ENCODE peak calls at places on chromosomes 6 and 20, in six cellular contexts. E, U, Q, O, S and Z are unnamed samples. For H3K4me1, the result is how much of the 10 kb centered on the place peaks cover.

GRCh38 chr6:76043690-76044089 is 28.8 kb downstream of the IMPG1 start:
- DNase-seq in Q (no peak), O (no peak), U (no peak), E (no peak), S (no peak), Z (no peak)

GRCh38 chr6:41278699-41279405 is 7.6 kb downstream of the TREM1 start:
- DNase-seq in O (peak), Q (peak), S (peak), E (peak), U (no peak), Z (peak)

GRCh38 chr6:43771210-43771857 is 1.3 kb downstream of the VEGFA start:
- DNase-seq in S (peak), E (peak), Q (peak), U (peak), O (peak), Z (peak)

GRCh38 chr20:6746901-6747609 is 20.4 kb upstream of the BMP2 start:
- DNase-seq in Q (no peak), E (no peak), U (no peak), S (no peak), O (peak), Z (no peak)

GRCh38 chr6:167968091-167968490 is 29.4 kb upstream of the KIF25 start:
- DNase-seq in O (no peak), E (no peak), Q (no peak), S (peak), U (no peak), Z (no peak)

GRCh38 chr20:62118113-62119043 is 3.9 kb upstream of the LSM14B start:
- DNase-seq in Q (no peak), U (no peak), E (no peak), S (no peak), O (no peak), Z (no peak)

GRCh38 chr6:50102676-50103075 is 52.9 kb upstream of the DEFB112 start:
- DNase-seq in O (no peak), E (no peak), S (no peak), U (no peak), Q (no peak), Z (no peak)

GRCh38 chr6:135493218-135493961 is 4.2 kb downstream of the AHI1 start:
- DNase-seq in E (no peak), S (no peak), U (no peak), Q (no peak), O (peak), Z (no peak)

GRCh38 chr6:106339334-106340029 is 13.9 kb upstream of the ATG5 start:
- DNase-seq in S (peak), U (no peak), O (peak), E (peak), Q (no peak), Z (no peak)

GRCh38 chr6:7048859-7049258 is 58.9 kb upstream of the RREB1 start:
- DNase-seq in E (no peak), Q (no peak), O (no peak), U (no peak), S (no peak), Z (no peak)

GRCh38 chr20:52981051-52981450 is 8.9 kb downstream of the TSHZ2 start:
- DNase-seq in O (no peak), S (no peak), E (no peak), U (no peak), Q (no peak), Z (no peak)

GRCh38 chr6:16514249-16514648 is 247.0 kb downstream of the ATXN1 start:
- DNase-seq in S (peak), E (no peak), Q (no peak), O (peak), U (no peak), Z (no peak)

GRCh38 chr6:134936927-134937326 is 13.0 kb downstream of the ALDH8A1 start:
- DNase-seq in S (no peak), Q (no peak), E (no peak), O (peak), U (no peak), Z (no peak)

GRCh38 chr6:138227316-138227781 is 9.1 kb upstream of the PBOV1 start:
- DNase-seq in S (no peak), Q (no peak), O (no peak), U (no peak), E (peak), Z (no peak)

GRCh38 chr6:88983532-88983931 is 20.1 kb upstream of the RNGTT start:
- DNase-seq in S (peak), U (peak), Q (peak), O (peak), E (no peak), Z (no peak)

GRCh38 chr6:141260627-141261015 is 872.1 kb upstream of the GJE1 start:
- DNase-seq in O (no peak), Q (no peak), E (no peak), U (no peak), S (peak), Z (no peak)

GRCh38 chr6:42050897-42051653 is 751 bp downstream of the TAF8 start:
- DNase-seq in O (peak), E (no peak), U (no peak), S (no peak), Q (no peak), Z (no peak)

GRCh38 chr20:38113401-38114325 is 51.4 kb downstream of the TGM2 start:
- DNase-seq in S (peak), U (no peak), O (no peak), Q (no peak), E (peak), Z (no peak)

GRCh38 chr6:20325641-20326421 is 75.8 kb upstream of the E2F3 start:
- DNase-seq in E (no peak), S (no peak), Q (no peak), U (no peak), O (peak), Z (no peak)

GRCh38 chr6:136582702-136583471 is 32.7 kb upstream of the MAP7 start:
- DNase-seq in U (no peak), S (no peak), Q (no peak), O (peak), E (no peak), Z (no peak)

GRCh38 chr6:108497883-108498282 is 62.8 kb upstream of the FOXO3 start:
- DNase-seq in O (peak), E (no peak), S (peak), U (no peak), Q (no peak), Z (no peak)

GRCh38 chr6:11961137-11961779 is 50.9 kb upstream of the HIVEP1 start:
- DNase-seq in U (no peak), O (no peak), Q (no peak), E (no peak), S (no peak), Z (no peak)

GRCh38 chr6:133187657-133188453 is 53.3 kb upstream of the EYA4 start:
- DNase-seq in Q (no peak), E (no peak), U (no peak), O (peak), S (no peak), Z (no peak)

GRCh38 chr20:32970973-32971300 is 33.3 kb downstream of the SUN5 start:
- DNase-seq in Q (no peak), U (no peak), S (no peak), E (no peak), O (no peak), Z (no peak)

GRCh38 chr6:111199935-111200822 is 112.9 kb downstream of the SLC16A10 start:
- DNase-seq in U (no peak), Q (no peak), E (no peak), S (no peak), O (no peak), Z (no peak)

GRCh38 chr20:58466309-58466708 is 48.9 kb downstream of the APCDD1L start:
- DNase-seq in E (no peak), U (no peak), Q (no peak), S (no peak), O (no peak), Z (no peak)

DNA sequence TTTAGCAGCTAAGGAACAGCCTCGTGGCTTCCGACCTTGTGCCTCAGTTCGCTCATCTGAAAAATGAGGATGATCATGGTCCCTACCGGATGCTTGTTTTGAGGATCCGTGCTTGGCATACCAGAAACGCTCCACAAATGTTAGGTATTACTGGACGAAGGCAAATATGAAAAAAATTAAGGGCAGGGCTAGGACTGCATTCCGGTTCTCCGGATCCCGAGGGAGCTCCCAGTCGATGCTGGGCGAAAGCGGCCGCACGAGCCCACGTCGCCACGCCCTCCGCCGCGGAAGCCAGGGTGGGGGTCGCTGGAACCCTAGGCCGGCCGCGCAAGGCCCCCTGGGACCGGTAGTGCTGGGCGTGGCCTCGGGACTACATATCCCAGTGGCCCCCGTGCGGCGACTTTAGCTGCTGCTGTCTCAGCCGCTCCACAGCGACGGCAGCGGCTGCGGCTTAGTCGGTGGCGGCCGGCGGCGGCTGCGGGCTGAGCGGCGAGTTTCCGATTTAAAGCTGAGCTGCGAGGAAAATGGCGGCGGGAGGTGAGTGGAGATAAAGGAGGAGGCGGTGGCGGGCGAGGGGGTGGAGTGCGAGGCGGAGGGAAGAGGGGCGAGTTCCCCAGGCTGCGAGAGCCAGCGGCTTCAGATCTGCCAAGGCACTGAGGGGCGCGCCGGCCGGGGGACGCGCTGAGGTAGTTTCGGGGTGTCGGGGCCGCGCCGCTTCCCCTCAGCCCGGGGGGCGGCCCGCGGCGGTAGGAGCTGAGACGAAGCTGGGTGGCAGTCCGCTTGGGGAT is at the start of gene NCOA3:
- DNase-seq in Q (peak), S (peak), O (peak), U (peak), E (peak), Z (peak)
- H3K4me3 ChIP-seq in Q (peak), S (peak), O (peak), U (peak), E (peak), Z (peak)

GRCh38 chr6:48915591-48915990 is 547.5 kb downstream of the MMUT start:
- DNase-seq in E (no peak), Q (no peak), O (no peak), U (no peak), S (no peak), Z (no peak)
- TF ChIP-seq CTCF in E (no peak), Q (no peak), O (no peak), U (no peak), S (peak), Z (no peak)

GRCh38 chr6:37137201-37137880 is 32.6 kb upstream of the PIM1 start:
- DNase-seq in S (peak), E (no peak), Q (no peak), U (no peak), O (peak), Z (no peak)
- H3K4me1 ChIP-seq in S (under half), E (under half), Q (under half), U (under half), O (under half), Z (under half)

GRCh38 chr6:13273931-13274706 is 54.2 kb downstream of the TBC1D7 start:
- DNase-seq in E (peak), Q (no peak), S (no peak), U (no peak), O (no peak), Z (no peak)
- H3K4me3 ChIP-seq in E (peak), Q (no peak), S (no peak), U (no peak), O (no peak), Z (no peak)